ENCODE peak calls at places on chromosome 19, in nine cellular contexts. B is ascending aorta; L is heart left ventricle; W is CD4-positive, alpha-beta T cell; F is neural progenitor cell; G is right atrium auricular region; E is stomach; Q is left ventricle myocardium inferior; M is HL-60. O is an unnamed sample.

GRCh38 chr19:45547965-45548609 is 36.5 kb downstream of the OPA3 start:
- DNase-seq in B (no peak), L (peak; percentile 63), W (no peak), F (no peak), G (no peak), E (no peak), Q (no peak), M (no peak), O (no peak)

GRCh38 chr19:3857449-3858003 is 11.3 kb downstream of the ZFR2 start:
- DNase-seq in B (no peak), L (no peak), W (no peak), F (no peak), G (no peak), E (no peak), Q (no peak), M (no peak), O (peak; percentile 23)

GRCh38 chr19:12681074-12681987 is at the start of gene DHPS:
- DNase-seq in B (peak; percentile 97), L (peak; percentile 96), W (peak; percentile 93), F (peak; percentile 98), G (peak; percentile 92), E (peak; percentile 95), Q (peak; percentile 89), M (peak; percentile 97), O (peak; percentile 50)

GRCh38 chr19:55642153-55643002 is 1.1 kb upstream of the ZNF581 start:
- DNase-seq in B (no peak), L (no peak), W (no peak), F (peak; percentile 57), G (no peak), E (peak; percentile 39), Q (no peak), M (no peak), O (peak; percentile 28)

GRCh38 chr19:49567722-49568454 is 12.5 kb downstream of the NOSIP start:
- DNase-seq in B (no peak), L (no peak), W (peak; percentile 88), F (no peak), G (no peak), E (no peak), Q (no peak), M (no peak), O (no peak)

GRCh38 chr19:16066611-16067104 is 9.6 kb upstream of the TPM4 start:
- DNase-seq in B (no peak), L (peak; percentile 43), W (peak; percentile 48), F (no peak), G (no peak), E (peak; percentile 49), Q (no peak), M (peak; percentile 82), O (no peak)

GRCh38 chr19:34678085-34678412 is 571 bp downstream of the ZNF302 start:
- DNase-seq in B (no peak), L (no peak), W (no peak), F (no peak), G (no peak), E (no peak), Q (no peak), M (no peak), O (no peak)

GRCh38 chr19:47778954-47779351 is 450 bp downstream of the SELENOW start:
- DNase-seq in B (no peak), L (peak; percentile 58), W (no peak), F (peak; percentile 33), G (peak; percentile 60), E (no peak), Q (peak; percentile 29), M (no peak), O (peak; percentile 13)

GRCh38 chr19:8366121-8366581 is 2.2 kb downstream of the ANGPTL4 start:
- DNase-seq in B (no peak), L (no peak), W (no peak), F (no peak), G (no peak), E (no peak), Q (no peak), M (no peak), O (no peak)

GRCh38 chr19:48194041-48194871 is 23.8 kb downstream of the ZSWIM9 start:
- DNase-seq in B (peak; percentile 60), L (no peak), W (peak; percentile 13), F (peak; percentile 48), G (no peak), E (no peak), Q (no peak), M (peak; percentile 39), O (no peak)

GRCh38 chr19:13082192-13083007 is 20.3 kb downstream of the LYL1 start:
- DNase-seq in B (no peak), L (peak; percentile 50), W (no peak), F (peak; percentile 74), G (no peak), E (no peak), Q (no peak), M (peak; percentile 26), O (no peak)

GRCh38 chr19:40716031-40716654 is 543 bp downstream of the COQ8B start:
- DNase-seq in B (no peak), L (no peak), W (peak; percentile 52), F (no peak), G (peak; percentile 75), E (no peak), Q (no peak), M (no peak), O (no peak)

GRCh38 chr19:49442793-49443365 is 1.6 kb upstream of the SLC17A7 start:
- DNase-seq in B (peak; percentile 96), L (peak; percentile 97), W (peak; percentile 60), F (peak; percentile 99), G (peak; percentile 95), E (peak; percentile 90), Q (peak; percentile 96), M (peak; percentile 33), O (no peak)

GRCh38 chr19:2081873-2082810 is 14.0 kb downstream of the MOB3A start:
- DNase-seq in B (no peak), L (no peak), W (peak; percentile 57), F (no peak), G (no peak), E (peak; percentile 50), Q (no peak), M (peak; percentile 78), O (no peak)

GRCh38 chr19:2084993-2085720 is 11.0 kb downstream of the MOB3A start:
- DNase-seq in B (peak; percentile 87), L (peak; percentile 78), W (peak; percentile 96), F (no peak), G (peak; percentile 76), E (peak; percentile 76), Q (peak; percentile 64), M (peak; percentile 100), O (no peak)

GRCh38 chr19:2080336-2080988 is 15.7 kb downstream of the MOB3A start:
- DNase-seq in B (no peak), L (no peak), W (no peak), F (no peak), G (no peak), E (no peak), Q (no peak), M (no peak), O (no peak)

GRCh38 chr19:2079865-2080301 is 16.2 kb downstream of the MOB3A start:
- DNase-seq in B (no peak), L (no peak), W (no peak), F (no peak), G (no peak), E (no peak), Q (no peak), M (no peak), O (no peak)

GRCh38 chr19:2083174-2083854 is 12.8 kb downstream of the MOB3A start:
- DNase-seq in B (no peak), L (no peak), W (peak; percentile 74), F (no peak), G (no peak), E (no peak), Q (no peak), M (peak; percentile 81), O (no peak)
- H3K27ac ChIP-seq in B (peak overlapping the region; percentile 46), L (no peak overlapping the region), W (peak overlapping the region; percentile 98), F (no peak overlapping the region), G (no peak overlapping the region), E (peak overlapping the region; percentile 74), Q (peak overlapping the region; percentile 57), M (peak overlapping the region; percentile 100), O (peak overlapping the region; percentile 44)

GRCh38 chr19:4871711-4872110 is 4.2 kb upstream of the PLIN3 start:
- DNase-seq in B (no peak), L (no peak), W (no peak), F (no peak), G (no peak), E (no peak), Q (no peak), M (no peak), O (no peak)

GRCh38 chr19:4870025-4870700 is 2.7 kb upstream of the PLIN3 start:
- DNase-seq in B (peak; percentile 77), L (peak; percentile 82), W (no peak), F (no peak), G (peak; percentile 62), E (peak; percentile 42), Q (no peak), M (peak; percentile 91), O (no peak)

GRCh38 chr19:4867534-4868285 is at the start of gene PLIN3:
- DNase-seq in B (peak; percentile 98), L (peak; percentile 97), W (peak; percentile 83), F (peak; percentile 95), G (peak; percentile 99), E (peak; percentile 98), Q (peak; percentile 98), M (peak; percentile 95), O (peak; percentile 87)

GRCh38 chr19:4866595-4867424 is 657 bp downstream of the PLIN3 start:
- DNase-seq in B (peak; percentile 84), L (peak; percentile 67), W (peak; percentile 49), F (peak; percentile 80), G (peak; percentile 69), E (peak; percentile 68), Q (peak; percentile 57), M (peak; percentile 64), O (no peak)

DNA sequence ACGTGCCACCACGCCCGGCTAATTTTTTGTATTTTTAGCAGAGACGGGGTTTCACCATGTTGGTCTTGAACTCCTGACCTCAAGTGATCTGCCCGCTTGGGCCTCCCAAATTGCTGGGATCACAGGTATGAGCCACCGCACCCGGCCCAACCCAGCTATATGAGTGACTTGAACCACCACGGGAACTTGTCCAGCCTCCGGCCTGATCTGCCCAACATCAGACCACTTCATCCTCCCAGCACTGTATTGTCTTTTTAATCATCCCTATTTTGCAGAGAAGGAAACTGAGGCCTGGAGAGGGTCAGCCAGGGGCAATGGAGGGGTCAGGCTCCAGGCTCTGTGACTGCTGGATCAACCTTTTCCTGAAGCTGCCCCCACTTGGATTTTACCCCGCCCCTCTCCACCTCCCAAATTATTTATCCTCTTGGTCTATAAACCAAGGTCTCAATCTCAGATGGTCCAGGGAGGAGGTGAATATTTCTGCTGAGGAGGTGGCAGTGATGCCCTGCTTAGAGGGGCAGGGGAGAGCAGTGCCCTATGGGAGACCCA is 893 bp upstream of the PLIN3 start:
- DNase-seq in B (no peak), L (no peak), W (no peak), F (no peak), G (no peak), E (no peak), Q (no peak), M (no peak), O (no peak)
- H3K27ac ChIP-seq in B (peak overlapping the region; percentile 66), L (no peak overlapping the region), W (no peak overlapping the region), F (no peak overlapping the region), G (no peak overlapping the region), E (peak overlapping the region; percentile 90), Q (no peak overlapping the region), M (no peak overlapping the region), O (no peak overlapping the region)

GRCh38 chr19:11035441-11036377 is 53.6 kb upstream of the LDLR start:
- DNase-seq in B (peak; percentile 96), L (peak; percentile 92), W (peak; percentile 79), F (peak; percentile 90), G (peak; percentile 94), E (peak; percentile 95), Q (peak; percentile 89), M (peak; percentile 92), O (no peak)
- H3K27ac ChIP-seq in B (peak overlapping the region; percentile 54), L (no peak overlapping the region), W (no peak overlapping the region), F (no peak overlapping the region), G (peak overlapping the region; percentile 16), E (peak overlapping the region; percentile 50), Q (peak overlapping the region; percentile 38), M (no peak overlapping the region), O (no peak overlapping the region)

GRCh38 chr19:38539751-38540150 is 78.0 kb downstream of the MAP4K1 start:
- DNase-seq in B (no peak), L (no peak), W (no peak), F (no peak), G (no peak), E (no peak), Q (no peak), M (no peak), O (no peak)
- H3K27ac ChIP-seq in B (no peak overlapping the region), L (no peak overlapping the region), W (no peak overlapping the region), F (no peak overlapping the region), G (no peak overlapping the region), E (no peak overlapping the region), Q (no peak overlapping the region), M (no peak overlapping the region), O (no peak overlapping the region)

O was measured in caudate nucleus.